ENCODE peak calls at places on chromosomes 11 and 22, in ten cellular contexts. One of them, this sample, is unnamed. For H3K27me3, the result is how much of the 10 kb centered on the place peaks cover.

GRCh38 chr22:43225609-43226008 is 38.7 kb upstream of the TTLL12 start:
- DNase-seq in K562: no peak
- DNase-seq in gastrocnemius medialis: no peak
- DNase-seq in right lobe of liver: no peak
- DNase-seq in IMR-90: no peak
- DNase-seq in H1: no peak
- DNase-seq in breast epithelium: no peak
- DNase-seq in uterus: no peak
- DNase-seq in suprapubic skin: no peak
- DNase-seq in ovary: no peak
- DNase-seq in this sample: no peak

GRCh38 chr11:44598831-44599230 is 33.4 kb downstream of the CD82 start:
- DNase-seq in gastrocnemius medialis: no peak
- DNase-seq in H1: no peak
- DNase-seq in breast epithelium: no peak
- DNase-seq in K562: no peak
- DNase-seq in suprapubic skin: no peak
- DNase-seq in ovary: no peak
- DNase-seq in uterus: no peak
- DNase-seq in IMR-90: no peak
- DNase-seq in right lobe of liver: no peak
- DNase-seq in this sample: no peak

GRCh38 chr11:80096736-80097135 is 655.9 kb upstream of the TENM4 start:
- DNase-seq in ovary: no peak
- DNase-seq in H1: no peak
- DNase-seq in IMR-90: peak
- DNase-seq in breast epithelium: no peak
- DNase-seq in right lobe of liver: no peak
- DNase-seq in gastrocnemius medialis: no peak
- DNase-seq in uterus: no peak
- DNase-seq in K562: no peak
- DNase-seq in suprapubic skin: no peak
- DNase-seq in this sample: no peak

GRCh38 chr22:45996241-45997076 is 19.5 kb upstream of the WNT7B start:
- DNase-seq in gastrocnemius medialis: peak
- DNase-seq in K562: no peak
- DNase-seq in H1: no peak
- DNase-seq in ovary: no peak
- DNase-seq in right lobe of liver: no peak
- DNase-seq in breast epithelium: no peak
- DNase-seq in IMR-90: peak
- DNase-seq in uterus: peak
- DNase-seq in suprapubic skin: no peak
- DNase-seq in this sample: no peak

GRCh38 chr11:94151903-94152677 is 23.4 kb downstream of the PANX1 start:
- DNase-seq in IMR-90: peak
- DNase-seq in uterus: no peak
- DNase-seq in gastrocnemius medialis: peak
- DNase-seq in K562: peak
- DNase-seq in suprapubic skin: no peak
- DNase-seq in ovary: no peak
- DNase-seq in right lobe of liver: no peak
- DNase-seq in H1: no peak
- DNase-seq in breast epithelium: no peak
- DNase-seq in this sample: no peak

GRCh38 chr22:41966225-41966606 is 3.0 kb upstream of the SEPTIN3 start:
- DNase-seq in H1: no peak
- DNase-seq in ovary: no peak
- DNase-seq in breast epithelium: no peak
- DNase-seq in suprapubic skin: no peak
- DNase-seq in uterus: no peak
- DNase-seq in K562: no peak
- DNase-seq in gastrocnemius medialis: no peak
- DNase-seq in IMR-90: no peak
- DNase-seq in right lobe of liver: no peak
- DNase-seq in this sample: no peak

GRCh38 chr11:119109843-119110242 is 2.7 kb downstream of the C2CD2L start:
- DNase-seq in IMR-90: no peak
- DNase-seq in H1: no peak
- DNase-seq in K562: no peak
- DNase-seq in right lobe of liver: no peak
- DNase-seq in suprapubic skin: no peak
- DNase-seq in gastrocnemius medialis: no peak
- DNase-seq in uterus: no peak
- DNase-seq in breast epithelium: no peak
- DNase-seq in ovary: no peak
- DNase-seq in this sample: no peak

GRCh38 chr22:29205598-29206371 is at the start of gene EMID1:
- DNase-seq in gastrocnemius medialis: no peak
- DNase-seq in breast epithelium: no peak
- DNase-seq in suprapubic skin: no peak
- DNase-seq in K562: peak
- DNase-seq in IMR-90: peak
- DNase-seq in H1: peak
- DNase-seq in right lobe of liver: no peak
- DNase-seq in uterus: peak
- DNase-seq in ovary: peak
- DNase-seq in this sample: no peak

GRCh38 chr11:61505640-61506155 is 2.9 kb upstream of the LRRC10B start:
- DNase-seq in K562: no peak
- DNase-seq in gastrocnemius medialis: no peak
- DNase-seq in ovary: no peak
- DNase-seq in H1: no peak
- DNase-seq in breast epithelium: no peak
- DNase-seq in uterus: no peak
- DNase-seq in suprapubic skin: no peak
- DNase-seq in IMR-90: no peak
- DNase-seq in right lobe of liver: no peak
- DNase-seq in this sample: no peak

GRCh38 chr11:10441652-10442503 is 13.2 kb upstream of the AMPD3 start:
- DNase-seq in suprapubic skin: no peak
- DNase-seq in uterus: no peak
- DNase-seq in H1: no peak
- DNase-seq in ovary: no peak
- DNase-seq in K562: no peak
- DNase-seq in breast epithelium: no peak
- DNase-seq in gastrocnemius medialis: no peak
- DNase-seq in IMR-90: no peak
- DNase-seq in right lobe of liver: no peak
- DNase-seq in this sample: no peak

GRCh38 chr22:38864361-38865191 is 7.4 kb downstream of the CBX6 start:
- DNase-seq in ovary: peak
- DNase-seq in suprapubic skin: no peak
- DNase-seq in H1: no peak
- DNase-seq in gastrocnemius medialis: no peak
- DNase-seq in uterus: peak
- DNase-seq in breast epithelium: peak
- DNase-seq in K562: no peak
- DNase-seq in IMR-90: no peak
- DNase-seq in right lobe of liver: peak
- DNase-seq in this sample: no peak

GRCh38 chr11:117478126-117478856 is 150.6 kb downstream of the CEP164 start:
- DNase-seq in right lobe of liver: no peak
- DNase-seq in suprapubic skin: no peak
- DNase-seq in IMR-90: no peak
- DNase-seq in gastrocnemius medialis: no peak
- DNase-seq in uterus: no peak
- DNase-seq in ovary: no peak
- DNase-seq in breast epithelium: no peak
- DNase-seq in K562: no peak
- DNase-seq in H1: no peak
- DNase-seq in this sample: no peak
- H3K27me3 ChIP-seq in right lobe of liver: under half
- H3K27me3 ChIP-seq in suprapubic skin: under half
- H3K27me3 ChIP-seq in IMR-90: under half
- H3K27me3 ChIP-seq in gastrocnemius medialis: under half
- H3K27me3 ChIP-seq in uterus: under half
- H3K27me3 ChIP-seq in ovary: under half
- H3K27me3 ChIP-seq in breast epithelium: under half
- H3K27me3 ChIP-seq in K562: under half
- H3K27me3 ChIP-seq in H1: under half
- H3K27me3 ChIP-seq in this sample: under half

DNA sequence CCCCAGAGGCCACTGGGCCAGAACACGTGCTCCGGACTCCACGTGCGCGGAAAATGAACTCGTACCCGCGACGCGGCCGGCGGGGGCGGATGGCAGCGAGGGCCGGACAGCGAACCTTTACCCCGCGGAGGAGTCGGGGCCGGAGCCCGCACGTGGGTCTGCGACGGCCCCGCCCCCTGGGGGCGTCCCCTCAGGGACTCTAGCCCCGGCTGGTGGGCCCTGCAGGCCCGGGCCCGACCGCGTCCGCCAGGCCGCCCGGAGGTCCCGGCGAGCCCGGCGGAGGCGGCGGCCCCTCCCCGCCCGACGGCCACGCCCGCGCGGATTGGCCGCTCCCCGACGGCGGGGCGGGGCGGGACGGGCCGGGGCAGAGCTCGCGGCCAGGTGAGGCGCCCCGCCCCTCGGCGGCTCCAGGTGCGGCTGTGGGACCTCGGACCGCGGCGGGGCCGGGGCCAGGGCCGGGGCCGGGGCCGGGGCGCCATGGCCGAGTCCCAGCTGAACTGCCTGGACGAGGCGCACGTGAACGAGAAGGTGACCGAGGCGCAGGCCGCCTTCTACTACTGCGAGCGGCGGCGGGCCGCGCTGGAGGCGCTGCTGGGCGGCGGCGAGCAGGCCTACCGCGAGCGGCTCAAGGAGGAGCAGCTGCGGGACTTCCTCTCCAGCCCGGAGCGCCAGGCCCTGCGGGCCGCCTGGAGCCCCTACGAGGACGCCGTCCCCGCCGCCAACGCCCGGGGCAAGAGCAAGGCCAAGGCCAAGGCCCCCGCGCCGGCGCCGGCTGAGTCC is at the start of gene FAM83F:
- DNase-seq in IMR-90: no peak
- DNase-seq in gastrocnemius medialis: no peak
- DNase-seq in ovary: peak
- DNase-seq in suprapubic skin: no peak
- DNase-seq in K562: peak
- DNase-seq in uterus: no peak
- DNase-seq in H1: peak
- DNase-seq in right lobe of liver: peak
- DNase-seq in breast epithelium: no peak
- DNase-seq in this sample: no peak
- TF ChIP-seq POLR2A in IMR-90: no peak
- TF ChIP-seq POLR2A in gastrocnemius medialis: no peak
- TF ChIP-seq POLR2A in ovary: no peak
- TF ChIP-seq POLR2A in suprapubic skin: peak
- TF ChIP-seq POLR2A in K562: no peak
- TF ChIP-seq POLR2A in uterus: no peak
- TF ChIP-seq POLR2A in H1: no peak
- TF ChIP-seq POLR2A in right lobe of liver: no peak
- TF ChIP-seq POLR2A in breast epithelium: no peak
- TF ChIP-seq POLR2A in this sample: no peak

GRCh38 chr11:131036544-131036943 is 120.3 kb upstream of the SNX19 start:
- DNase-seq in suprapubic skin: no peak
- DNase-seq in H1: no peak
- DNase-seq in gastrocnemius medialis: no peak
- DNase-seq in K562: no peak
- DNase-seq in right lobe of liver: no peak
- DNase-seq in IMR-90: peak
- DNase-seq in ovary: no peak
- DNase-seq in uterus: no peak
- DNase-seq in breast epithelium: no peak
- DNase-seq in this sample: no peak

GRCh38 chr11:131041331-131042040 is 125.2 kb upstream of the SNX19 start:
- DNase-seq in H1: no peak
- DNase-seq in breast epithelium: no peak
- DNase-seq in ovary: no peak
- DNase-seq in uterus: no peak
- DNase-seq in right lobe of liver: no peak
- DNase-seq in gastrocnemius medialis: no peak
- DNase-seq in IMR-90: no peak
- DNase-seq in suprapubic skin: no peak
- DNase-seq in K562: no peak
- DNase-seq in this sample: no peak

GRCh38 chr11:131038597-131038996 is 122.3 kb upstream of the SNX19 start:
- DNase-seq in K562: peak
- DNase-seq in uterus: no peak
- DNase-seq in right lobe of liver: no peak
- DNase-seq in breast epithelium: no peak
- DNase-seq in gastrocnemius medialis: no peak
- DNase-seq in H1: no peak
- DNase-seq in suprapubic skin: no peak
- DNase-seq in IMR-90: no peak
- DNase-seq in ovary: no peak
- DNase-seq in this sample: no peak

GRCh38 chr11:131042041-131042390 is 125.7 kb upstream of the SNX19 start:
- DNase-seq in IMR-90: no peak
- DNase-seq in right lobe of liver: no peak
- DNase-seq in uterus: no peak
- DNase-seq in breast epithelium: no peak
- DNase-seq in suprapubic skin: no peak
- DNase-seq in ovary: no peak
- DNase-seq in H1: no peak
- DNase-seq in gastrocnemius medialis: no peak
- DNase-seq in K562: no peak
- DNase-seq in this sample: no peak

DNA sequence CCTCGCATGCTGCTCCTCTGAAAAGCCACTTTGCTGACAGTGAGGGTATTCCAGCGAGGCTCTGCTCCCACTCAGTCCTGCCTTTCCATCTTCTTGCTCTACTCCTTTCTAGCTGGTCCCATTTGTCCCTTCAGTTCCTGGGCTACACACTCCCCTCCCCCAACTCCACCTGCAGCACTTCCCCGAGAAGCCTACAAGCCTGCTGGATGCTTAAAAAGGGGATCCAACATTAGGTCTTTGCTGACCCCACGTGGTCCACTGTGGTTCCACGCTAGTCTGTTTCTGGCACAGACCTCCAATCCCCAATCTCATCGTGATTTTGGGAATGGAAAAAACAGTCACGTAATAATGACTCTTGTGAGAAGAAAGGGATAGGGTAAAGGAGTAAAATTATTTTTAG is 121.6 kb upstream of the SNX19 start:
- DNase-seq in ovary: no peak
- DNase-seq in gastrocnemius medialis: no peak
- DNase-seq in H1: no peak
- DNase-seq in breast epithelium: no peak
- DNase-seq in suprapubic skin: no peak
- DNase-seq in IMR-90: no peak
- DNase-seq in uterus: no peak
- DNase-seq in right lobe of liver: no peak
- DNase-seq in K562: no peak
- DNase-seq in this sample: no peak
- H3K27me3 ChIP-seq in ovary: under half
- H3K27me3 ChIP-seq in gastrocnemius medialis: under half
- H3K27me3 ChIP-seq in H1: under half
- H3K27me3 ChIP-seq in breast epithelium: under half
- H3K27me3 ChIP-seq in suprapubic skin: under half
- H3K27me3 ChIP-seq in IMR-90: under half
- H3K27me3 ChIP-seq in uterus: under half
- H3K27me3 ChIP-seq in right lobe of liver: under half
- H3K27me3 ChIP-seq in K562: under half
- H3K27me3 ChIP-seq in this sample: under half

GRCh38 chr22:49368976-49369725 is 458.5 kb downstream of the BRD1 start:
- DNase-seq in gastrocnemius medialis: no peak
- DNase-seq in right lobe of liver: no peak
- DNase-seq in IMR-90: no peak
- DNase-seq in H1: peak
- DNase-seq in suprapubic skin: peak
- DNase-seq in K562: peak
- DNase-seq in uterus: no peak
- DNase-seq in ovary: no peak
- DNase-seq in breast epithelium: no peak
- DNase-seq in this sample: no peak
- TF ChIP-seq POLR2A in gastrocnemius medialis: no peak
- TF ChIP-seq POLR2A in right lobe of liver: no peak
- TF ChIP-seq POLR2A in IMR-90: no peak
- TF ChIP-seq POLR2A in H1: no peak
- TF ChIP-seq POLR2A in suprapubic skin: no peak
- TF ChIP-seq POLR2A in K562: no peak
- TF ChIP-seq POLR2A in uterus: no peak
- TF ChIP-seq POLR2A in ovary: no peak
- TF ChIP-seq POLR2A in breast epithelium: no peak
- TF ChIP-seq POLR2A in this sample: no peak

This sample was measured in tibial nerve.